ENCODE peak calls at places on chromosomes 3 and 15, in four cellular contexts. R is NCI-H1092, Z is posterior cingulate gyrus, I is esophagus muscularis mucosa. A is an unnamed sample.

GRCh38 chr3:16606398-16606797 is 1.2 kb upstream of the DAZL start:
- DNase-seq in I (no peak), Z (no peak), R (no peak), A (no peak)

GRCh38 chr3:166029507-166029906 is 192.3 kb upstream of the BCHE start:
- DNase-seq in Z (no peak), R (no peak), I (no peak), A (no peak)

GRCh38 chr15:89556413-89557262 is 18.6 kb upstream of the TICRR start:
- DNase-seq in R (peak; percentile 27), Z (peak; percentile 38), I (no peak), A (peak; percentile 58)

GRCh38 chr3:53236112-53236841 is 19.5 kb downstream of the TKT start:
- DNase-seq in I (no peak), Z (peak; percentile 56), R (no peak), A (peak; percentile 72)

GRCh38 chr3:49992351-49992750 is 52.4 kb downstream of the RBM6 start:
- DNase-seq in R (no peak), I (no peak), Z (no peak), A (no peak)

GRCh38 chr3:34725774-34726173 is 913.6 kb upstream of the ARPP21 start:
- DNase-seq in R (no peak), Z (no peak), I (no peak), A (no peak)

GRCh38 chr3:8301977-8302589 is 199.5 kb upstream of the LMCD1 start:
- DNase-seq in I (peak; percentile 45), R (no peak), Z (no peak), A (peak; percentile 20)

GRCh38 chr3:20056727-20057611 is 16.7 kb downstream of the KAT2B start:
- DNase-seq in Z (no peak), R (no peak), I (no peak), A (no peak)

GRCh38 chr3:66395635-66396034 is 105.2 kb downstream of the LRIG1 start:
- DNase-seq in Z (no peak), R (no peak), I (no peak), A (no peak)

GRCh38 chr15:43204016-43204901 is 16.6 kb downstream of the EPB42 start:
- DNase-seq in R (no peak), Z (no peak), I (peak; percentile 72), A (peak; percentile 37)

GRCh38 chr15:42239528-42240245 is 31.6 kb upstream of the VPS39 start:
- DNase-seq in R (no peak), I (no peak), Z (no peak), A (peak; percentile 10)

GRCh38 chr15:50996641-50997040 is 88.2 kb downstream of the AP4E1 start:
- DNase-seq in Z (no peak), R (no peak), I (no peak), A (peak; percentile 4)

GRCh38 chr3:66472313-66473134 is 28.3 kb downstream of the LRIG1 start:
- DNase-seq in I (no peak), R (no peak), Z (no peak), A (no peak)

GRCh38 chr15:63186065-63186464 is 3.3 kb upstream of the RAB8B start:
- DNase-seq in I (no peak), R (no peak), Z (no peak), A (peak; percentile 51)

GRCh38 chr15:69656271-69657030 is 203.8 kb downstream of the RPLP1 start:
- DNase-seq in I (no peak), Z (no peak), R (no peak), A (no peak)

GRCh38 chr3:122324871-122325323 is at the start of gene CSTA:
- DNase-seq in I (no peak), R (no peak), Z (no peak), A (no peak)

GRCh38 chr3:12286927-12287726 is 1.7 kb upstream of the PPARG start:
- DNase-seq in R (no peak), I (no peak), Z (no peak), A (no peak)

GRCh38 chr3:13285007-13285567 is 135.0 kb downstream of the NUP210 start:
- DNase-seq in Z (no peak), I (no peak), R (no peak), A (no peak)

GRCh38 chr3:37770336-37770735 is 91.3 kb upstream of the CTDSPL start:
- DNase-seq in R (no peak), Z (no peak), I (no peak), A (no peak)

GRCh38 chr3:33577173-33577572 is 137.0 kb upstream of the UBP1 start:
- DNase-seq in I (no peak), R (no peak), Z (no peak), A (no peak)

GRCh38 chr15:61613138-61613537 is 384.0 kb upstream of the RORA start:
- DNase-seq in R (no peak), Z (no peak), I (no peak), A (no peak)

GRCh38 chr15:78727561-78727960 is 83.7 kb downstream of the ADAMTS7 start:
- DNase-seq in Z (no peak), R (no peak), I (no peak), A (no peak)

GRCh38 chr15:83287541-83288027 is 3.1 kb upstream of the BNC1 start:
- DNase-seq in R (no peak), Z (no peak), I (peak; percentile 72), A (peak; percentile 86)

GRCh38 chr15:95429345-95429744 is 901.2 kb upstream of the NR2F2 start:
- DNase-seq in I (no peak), R (no peak), Z (no peak), A (no peak)

GRCh38 chr3:157261000-157261399 is 101.1 kb upstream of the CCNL1 start:
- DNase-seq in R (no peak), I (no peak), Z (no peak), A (no peak)

GRCh38 chr3:127732879-127733350 is 60.2 kb downstream of the ABTB1 start:
- DNase-seq in Z (no peak), I (no peak), R (no peak), A (no peak)

GRCh38 chr3:159252772-159253384 is 451.0 kb downstream of the MFSD1 start:
- DNase-seq in R (no peak), I (no peak), Z (no peak), A (no peak)

GRCh38 chr3:12751548-12751947 is 7.5 kb downstream of the TMEM40 start:
- DNase-seq in R (no peak), I (no peak), Z (no peak), A (no peak)

GRCh38 chr3:40913641-40914040 is 285.7 kb upstream of the CTNNB1 start:
- DNase-seq in I (peak; percentile 53), R (no peak), Z (no peak), A (no peak)

GRCh38 chr3:170811515-170811914 is 58.5 kb downstream of the RPL22L1 start:
- DNase-seq in I (no peak), R (no peak), Z (no peak), A (no peak)

GRCh38 chr3:69658514-69658913 is 80.8 kb upstream of the MITF start:
- DNase-seq in Z (no peak), R (no peak), I (no peak), A (no peak)

GRCh38 chr15:51758645-51759044 is 7.2 kb downstream of the TMOD2 start:
- DNase-seq in I (peak; percentile 79), R (peak; percentile 14), Z (peak; percentile 56), A (no peak)

GRCh38 chr3:185992801-185993467 is 55.1 kb upstream of the TRA2B start:
- DNase-seq in I (no peak), R (no peak), Z (no peak), A (peak; percentile 21)

GRCh38 chr3:113663324-113663750 is 33.1 kb downstream of the USF3 start:
- DNase-seq in Z (no peak), R (no peak), I (no peak), A (no peak)

GRCh38 chr3:74067296-74067695 is 442.6 kb upstream of the PDZRN3 start:
- DNase-seq in I (no peak), R (peak; percentile 12), Z (no peak), A (no peak)

GRCh38 chr15:70867911-70868467 is 14.0 kb upstream of the LARP6 start:
- DNase-seq in Z (no peak), R (no peak), I (no peak), A (no peak)

GRCh38 chr15:64464271-64465005 is 4.1 kb downstream of the ZNF609 start:
- DNase-seq in I (no peak), R (peak; percentile 52), Z (no peak), A (no peak)

GRCh38 chr3:171944109-171945016 is 95.0 kb upstream of the FNDC3B start:
- DNase-seq in R (no peak), I (no peak), Z (no peak), A (no peak)